ENCODE peak calls at places on chromosome 11, in five cellular contexts. J is A673, S is type B pancreatic cell, O is AG09319, M is fibroblast of villous mesenchyme. T is an unnamed sample.

GRCh38 chr11:64720167-64720566 is 2.8 kb downstream of the NRXN2 start:
- DNase-seq in S (no peak), J (no peak), M (no peak), O (no peak), T (no peak)

GRCh38 chr11:78110830-78111229 is 28.6 kb downstream of the ALG8 start:
- DNase-seq in J (no peak), S (no peak), O (no peak), M (no peak), T (no peak)

GRCh38 chr11:7787239-7787638 is 9.5 kb downstream of the OR5P2 start:
- DNase-seq in O (no peak), J (no peak), S (no peak), M (no peak), T (no peak)

GRCh38 chr11:105265859-105266258 is 126.3 kb upstream of the CARD18 start:
- DNase-seq in S (no peak), O (no peak), J (no peak), M (no peak), T (peak; percentile 34)

GRCh38 chr11:75733346-75734107 is 15.9 kb downstream of the MOGAT2 start:
- DNase-seq in O (no peak), M (no peak), J (peak; percentile 70), S (peak; percentile 57), T (peak; percentile 4)

GRCh38 chr11:87859583-87859982 is 315.7 kb downstream of the RAB38 start:
- DNase-seq in S (no peak), J (peak; percentile 8), O (no peak), M (no peak), T (peak; percentile 49)

GRCh38 chr11:79314906-79315689 is 125.7 kb downstream of the TENM4 start:
- DNase-seq in O (no peak), J (peak; percentile 19), S (no peak), M (no peak), T (peak; percentile 13)

GRCh38 chr11:69637956-69638871 is 2.7 kb upstream of the CCND1 start:
- DNase-seq in J (peak; percentile 90), M (peak; percentile 78), O (no peak), S (peak; percentile 81), T (peak; percentile 81)

GRCh38 chr11:32173435-32173834 is 82.6 kb downstream of the RCN1 start:
- DNase-seq in S (no peak), J (peak; percentile 83), O (peak; percentile 36), M (peak; percentile 63), T (peak; percentile 66)

GRCh38 chr11:128891410-128891861 is 280 bp downstream of the KCNJ5 start:
- DNase-seq in S (no peak), J (no peak), M (peak; percentile 14), O (no peak), T (no peak)

GRCh38 chr11:24422371-24422770 is 74.5 kb upstream of the LUZP2 start:
- DNase-seq in J (no peak), S (no peak), O (no peak), M (no peak), T (peak; percentile 17)

GRCh38 chr11:1744137-1744878 is 6.1 kb downstream of the IFITM10 start:
- DNase-seq in O (no peak), J (no peak), M (peak; percentile 27), S (no peak), T (no peak)

GRCh38 chr11:72624496-72625201 is 49.6 kb downstream of the PDE2A start:
- DNase-seq in S (no peak), O (no peak), J (no peak), M (no peak), T (no peak)

GRCh38 chr11:587978-588380 is 11.7 kb downstream of the PHRF1 start:
- DNase-seq in O (no peak), J (no peak), S (no peak), M (peak; percentile 91), T (peak; percentile 47)

GRCh38 chr11:120141144-120142071 is 3.5 kb upstream of the TRIM29 start:
- DNase-seq in J (no peak), O (no peak), S (peak; percentile 47), M (no peak), T (no peak)

GRCh38 chr11:18791175-18792065 is at the start of gene PTPN5:
- DNase-seq in O (no peak), S (no peak), J (no peak), M (no peak), T (no peak)

GRCh38 chr11:98965775-98966174 is 55.0 kb upstream of the CNTN5 start:
- DNase-seq in M (no peak), J (no peak), S (no peak), O (no peak), T (no peak)

GRCh38 chr11:45082744-45083543 is 63.5 kb upstream of the PRDM11 start:
- DNase-seq in O (no peak), S (no peak), J (no peak), M (no peak), T (no peak)

GRCh38 chr11:19352736-19353110 is 112.0 kb upstream of the E2F8 start:
- DNase-seq in J (no peak), M (no peak), O (no peak), S (no peak), T (no peak)

GRCh38 chr11:15057352-15057751 is 16.0 kb upstream of the CALCB start:
- DNase-seq in O (no peak), J (no peak), S (no peak), M (no peak), T (no peak)

GRCh38 chr11:64996327-64996709 is 453 bp downstream of the BATF2 start:
- DNase-seq in O (no peak), S (no peak), J (no peak), M (no peak), T (no peak)

GRCh38 chr11:69707156-69707555 is 3.3 kb upstream of the FGF19 start:
- DNase-seq in M (no peak), O (no peak), S (no peak), J (peak; percentile 60), T (no peak)

GRCh38 chr11:128324531-128325141 is 262.7 kb downstream of the ETS1 start:
- DNase-seq in M (no peak), S (no peak), O (no peak), J (no peak), T (no peak)

GRCh38 chr11:67120881-67121710 is 2.0 kb downstream of the KDM2A start:
- DNase-seq in J (peak; percentile 50), S (no peak), M (peak; percentile 66), O (no peak), T (peak; percentile 42)

GRCh38 chr11:10044618-10045017 is 249.4 kb downstream of the SBF2 start:
- DNase-seq in S (no peak), M (no peak), J (no peak), O (no peak), T (no peak)

GRCh38 chr11:23041104-23041503 is 180.8 kb upstream of the CCDC179 start:
- DNase-seq in J (no peak), M (no peak), O (no peak), S (no peak), T (no peak)

GRCh38 chr11:103484545-103484944 is 375.3 kb downstream of the DYNC2H1 start:
- DNase-seq in S (no peak), J (no peak), O (no peak), M (no peak), T (no peak)

GRCh38 chr11:65424200-65425104 is 1.9 kb downstream of the NEAT1 start:
- DNase-seq in O (no peak), M (peak; percentile 55), J (no peak), S (no peak), T (peak; percentile 51)

GRCh38 chr11:24502425-24502824 is 5.6 kb downstream of the LUZP2 start:
- DNase-seq in M (no peak), J (no peak), O (no peak), S (no peak), T (no peak)

GRCh38 chr11:7869467-7869866 is 61.6 kb downstream of the OR10A6 start:
- DNase-seq in M (no peak), J (no peak), O (no peak), S (no peak), T (no peak)

GRCh38 chr11:57214494-57214893 is 22.6 kb downstream of the APLNR start:
- DNase-seq in S (no peak), O (peak; percentile 34), J (no peak), M (peak; percentile 69), T (peak; percentile 74)

GRCh38 chr11:94243571-94244229 is 60.7 kb upstream of the IZUMO1R start:
- DNase-seq in O (no peak), J (no peak), S (no peak), M (no peak), T (no peak)

GRCh38 chr11:68691402-68691784 is 7.0 kb downstream of the GAL start:
- DNase-seq in J (no peak), O (no peak), M (no peak), S (no peak), T (no peak)

GRCh38 chr11:94593030-94593429 is 25.9 kb downstream of the PIWIL4 start:
- DNase-seq in O (no peak), M (no peak), J (no peak), S (no peak), T (no peak)

GRCh38 chr11:11157201-11157600 is 195.8 kb downstream of the CSNK2A3 start:
- DNase-seq in M (peak; percentile 28), O (no peak), S (no peak), J (peak; percentile 54), T (peak; percentile 5)

GRCh38 chr11:70745936-70746335 is 347.6 kb downstream of the CTTN start:
- DNase-seq in S (no peak), J (no peak), O (no peak), M (no peak), T (no peak)

GRCh38 chr11:62151737-62152102 is 27.9 kb downstream of the INCENP start:
- DNase-seq in S (peak; percentile 54), J (no peak), M (no peak), O (no peak), T (no peak)

GRCh38 chr11:111926505-111927391 is 8.0 kb downstream of the C11orf52 start:
- DNase-seq in S (peak; percentile 98), O (peak; percentile 94), J (peak; percentile 98), M (peak; percentile 97), T (peak; percentile 98)
- TF ChIP-seq CTCF in S (peak; percentile 31), O (no peak), J (no peak), M (peak; percentile 8), T (no peak)

GRCh38 chr11:116719102-116719501 is 53.7 kb downstream of the BUD13 start:
- DNase-seq in J (no peak), M (no peak), O (no peak), S (no peak), T (no peak)
- TF ChIP-seq CTCF in J (no peak), M (no peak), O (no peak), S (no peak), T (no peak)

DNA sequence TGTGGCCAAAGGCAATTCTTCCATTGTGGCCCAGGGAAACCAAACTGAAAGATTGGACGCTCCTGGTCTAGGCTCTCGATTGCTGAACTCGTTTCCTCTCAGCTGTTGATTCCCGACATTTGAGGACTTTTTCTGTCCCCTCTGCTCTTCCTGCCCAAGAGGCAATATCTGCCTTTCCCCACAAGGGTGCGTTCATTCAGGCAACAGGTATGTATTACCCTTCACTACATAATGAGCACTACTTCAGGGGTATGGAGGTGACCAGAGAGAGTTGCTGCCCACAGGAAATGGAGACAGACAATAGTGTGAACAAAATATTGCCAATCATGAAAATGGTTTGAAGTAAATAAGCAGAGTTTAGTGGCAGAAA is 8.2 kb downstream of the PTH start:
- DNase-seq in M (no peak), O (no peak), S (no peak), J (no peak), T (no peak)
- TF ChIP-seq CTCF in M (peak; percentile 35), O (peak; percentile 9), S (peak; percentile 15), J (peak; percentile 44), T (peak; percentile 38)

GRCh38 chr11:86623736-86624135 is 48.7 kb downstream of the ME3 start:
- DNase-seq in M (no peak), O (no peak), S (no peak), J (no peak), T (no peak)
- TF ChIP-seq CTCF in M (no peak), O (no peak), S (no peak), J (no peak), T (no peak)

T was measured in astrocyte of the spinal cord.